ENCODE peak calls at places on chromosomes 1 and 21, in four cellular contexts. P is body of pancreas, M is GM12891, L is lower leg skin. C is an unnamed sample.

GRCh38 chr1:181204530-181204929 is 116.0 kb downstream of the IER5 start:
- DNase-seq in L (no peak), P (no peak), M (no peak), C (no peak)

GRCh38 chr1:82755671-82756070 is 954.9 kb downstream of the ADGRL2 start:
- DNase-seq in L (no peak), P (no peak), M (no peak), C (no peak)

GRCh38 chr1:202159534-202160371 is 649 bp downstream of the PTPN7 start:
- DNase-seq in M (peak), P (no peak), L (no peak), C (peak)

GRCh38 chr1:111843177-111843576 is 87.5 kb downstream of the DDX20 start:
- DNase-seq in M (no peak), P (no peak), L (no peak), C (no peak)

GRCh38 chr1:194014004-194014403 is 827.6 kb upstream of the B3GALT2 start:
- DNase-seq in M (no peak), P (no peak), L (no peak), C (no peak)

GRCh38 chr1:151611288-151611790 is 511 bp upstream of the SNX27 start:
- DNase-seq in P (peak), L (peak), M (no peak), C (peak)

GRCh38 chr1:167752219-167752985 is 30.6 kb downstream of the MPZL1 start:
- DNase-seq in P (no peak), L (no peak), M (no peak), C (no peak)

GRCh38 chr1:3279182-3279470 is 175.3 kb upstream of the ARHGEF16 start:
- DNase-seq in L (no peak), P (no peak), M (no peak), C (no peak)

GRCh38 chr1:18820791-18821641 is 38.4 kb downstream of the TAS1R2 start:
- DNase-seq in M (peak), P (peak), L (peak), C (peak)

GRCh38 chr1:182955596-182956588 is 2.9 kb upstream of the SHCBP1L start:
- DNase-seq in M (no peak), L (no peak), P (no peak), C (no peak)

GRCh38 chr1:53327183-53327941 is 508 bp downstream of the LRP8 start:
- DNase-seq in P (no peak), L (no peak), M (no peak), C (peak)

GRCh38 chr21:31521515-31521914 is 138.0 kb upstream of the SOD1 start:
- DNase-seq in M (no peak), L (no peak), P (no peak), C (no peak)

GRCh38 chr1:193229136-193229535 is 42.7 kb upstream of the B3GALT2 start:
- DNase-seq in L (no peak), M (no peak), P (no peak), C (no peak)

GRCh38 chr1:72282271-72282656 is at the start of gene NEGR1:
- DNase-seq in P (peak), M (no peak), L (peak), C (no peak)

GRCh38 chr1:223531742-223532341 is 133.7 kb downstream of the CAPN8 start:
- DNase-seq in L (no peak), M (peak), P (peak), C (peak)

GRCh38 chr21:44779417-44780139 is 22.0 kb downstream of the UBE2G2 start:
- DNase-seq in M (no peak), L (no peak), P (no peak), C (no peak)

GRCh38 chr1:178659789-178660208 is 65.2 kb upstream of the RALGPS2 start:
- DNase-seq in P (no peak), M (no peak), L (no peak), C (no peak)

GRCh38 chr1:103416681-103417318 is 108.7 kb upstream of the RNPC3 start:
- DNase-seq in L (no peak), P (no peak), M (no peak), C (no peak)

GRCh38 chr1:30253807-30254440 is 469.5 kb downstream of the MATN1 start:
- DNase-seq in P (no peak), M (no peak), L (no peak), C (no peak)

GRCh38 chr1:18955116-18955441 is 1.4 kb downstream of the IFFO2 start:
- DNase-seq in M (no peak), L (no peak), P (no peak), C (no peak)

GRCh38 chr1:2392071-2392442 is 416 bp downstream of the RER1 start:
- DNase-seq in M (no peak), L (no peak), P (no peak), C (peak)

GRCh38 chr1:13759072-13759471 is 59.1 kb downstream of the PRDM2 start:
- DNase-seq in L (no peak), M (no peak), P (peak), C (peak)

GRCh38 chr21:46438241-46438640 is 20.4 kb upstream of the DIP2A start:
- DNase-seq in M (no peak), L (no peak), P (no peak), C (no peak)

GRCh38 chr1:24720152-24720551 is 25.1 kb upstream of the CLIC4 start:
- DNase-seq in L (peak), P (peak), M (no peak), C (no peak)

GRCh38 chr1:44423706-44424546 is 18.9 kb downstream of the RNF220 start:
- DNase-seq in L (peak), P (peak), M (no peak), C (no peak)

GRCh38 chr1:76066390-76066789 is 8.2 kb upstream of the ST6GALNAC3 start:
- DNase-seq in P (no peak), L (no peak), M (no peak), C (no peak)

GRCh38 chr1:97647776-97648175 is 273.1 kb downstream of the DPYD start:
- DNase-seq in P (no peak), M (no peak), L (no peak), C (no peak)

GRCh38 chr1:228144213-228145049 is 4.4 kb downstream of the GUK1 start:
- DNase-seq in M (no peak), L (no peak), P (no peak), C (no peak)

DNA sequence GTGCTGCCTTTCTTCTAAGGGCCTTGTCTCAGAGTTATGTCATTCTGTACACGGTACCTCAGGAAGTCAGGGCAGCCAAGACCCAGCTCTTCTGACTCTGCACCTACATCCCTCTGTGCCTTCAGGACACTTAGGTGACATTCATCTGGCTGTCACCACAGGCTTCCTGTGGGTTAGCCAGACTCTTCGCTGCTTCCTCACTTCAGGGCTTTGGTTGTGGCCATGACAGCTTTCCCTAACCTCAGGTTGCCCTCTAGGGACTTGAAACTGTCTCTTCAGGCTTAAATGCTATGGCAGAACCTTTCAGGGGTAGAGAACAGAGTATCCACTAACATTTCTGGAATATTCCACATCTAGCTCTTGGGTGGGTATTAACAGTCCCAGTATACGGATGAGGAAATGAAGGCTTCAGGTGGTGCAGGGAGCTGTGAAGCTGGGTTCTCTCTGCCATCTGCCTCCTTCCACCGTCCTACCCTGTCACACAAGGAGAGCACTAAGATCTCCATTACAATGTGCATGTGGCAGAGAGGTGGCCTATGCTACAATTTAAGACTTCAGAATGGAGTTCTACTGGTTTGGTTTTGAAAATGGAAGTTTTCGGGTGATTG is 9.9 kb downstream of the TSSK3 start:
- DNase-seq in P (no peak), M (peak), L (no peak), C (no peak)
- TF ChIP-seq POLR2A in P (no peak), M (no peak), L (no peak), C (no peak)

DNA sequence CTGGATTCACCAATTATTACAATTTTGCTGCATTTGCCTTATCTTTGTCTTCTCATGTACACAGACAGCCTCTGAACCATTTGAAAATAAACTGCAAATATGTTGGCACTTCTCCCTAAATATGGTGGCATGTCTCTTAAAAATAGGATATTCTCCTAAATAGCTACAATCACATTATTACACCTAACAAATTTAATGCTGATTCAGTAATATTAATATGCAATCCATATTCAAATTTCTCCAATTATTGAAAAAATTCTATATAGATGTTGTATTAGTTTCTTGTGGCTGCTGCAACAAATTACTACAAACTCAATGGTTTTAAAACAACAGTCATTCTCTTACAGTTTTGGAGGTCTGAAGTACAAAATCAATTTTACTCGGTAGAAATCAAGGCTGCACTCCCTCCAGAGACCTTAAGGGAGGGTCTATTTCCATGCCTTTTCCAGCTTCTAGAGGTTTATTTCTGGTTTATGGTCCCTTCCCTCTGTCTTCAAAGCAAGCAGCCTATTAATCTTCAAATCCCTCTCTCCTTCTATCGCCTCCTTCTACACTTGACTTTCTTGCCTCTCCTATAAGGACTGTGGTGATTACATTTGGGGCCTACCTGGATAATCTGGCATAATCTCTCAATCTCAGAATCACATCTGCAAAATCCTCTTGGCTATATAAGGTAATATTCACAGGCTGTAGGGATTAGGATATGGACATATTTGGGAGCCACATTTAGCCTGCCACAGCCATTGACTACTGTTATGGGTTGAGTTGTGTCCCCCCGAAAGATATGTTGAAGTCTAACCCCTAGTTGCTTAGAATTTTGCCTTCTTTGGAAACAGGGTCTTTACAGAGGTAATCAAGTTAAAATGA is 52.5 kb upstream of the BOLA1 start:
- DNase-seq in M (no peak), P (no peak), L (no peak), C (no peak)
- TF ChIP-seq POLR2A in M (no peak), P (no peak), L (no peak), C (peak)

GRCh38 chr1:17409391-17409811 is 30.1 kb downstream of the RCC2 start:
- DNase-seq in L (no peak), M (no peak), P (peak), C (peak)
- TF ChIP-seq POLR2A in L (no peak), M (no peak), P (no peak), C (no peak)

GRCh38 chr1:1327291-1327690 is 2.7 kb downstream of the CPTP start:
- DNase-seq in P (no peak), L (no peak), M (no peak), C (no peak)

GRCh38 chr1:1328254-1328653 is 2.8 kb upstream of the TAS1R3 start:
- DNase-seq in L (no peak), M (no peak), P (no peak), C (no peak)

GRCh38 chr1:1331068-1331965 is at the start of gene TAS1R3:
- DNase-seq in M (no peak), P (no peak), L (no peak), C (no peak)

GRCh38 chr1:1330366-1331067 is 563 bp upstream of the TAS1R3 start:
- DNase-seq in P (no peak), M (no peak), L (no peak), C (peak)

GRCh38 chr1:1329304-1330210 is 1.5 kb upstream of the TAS1R3 start:
- DNase-seq in M (no peak), P (no peak), L (no peak), C (no peak)
- TF ChIP-seq POLR2A in M (peak), P (no peak), L (no peak), C (peak)

GRCh38 chr21:43726686-43727570 is 8.0 kb downstream of the PDXK start:
- DNase-seq in P (no peak), M (no peak), L (no peak), C (no peak)
- TF ChIP-seq POLR2A in P (no peak), M (no peak), L (no peak), C (no peak)

GRCh38 chr1:229539868-229540506 is 18.5 kb downstream of the ABCB10 start:
- DNase-seq in L (no peak), P (no peak), M (no peak), C (no peak)
- TF ChIP-seq POLR2A in L (no peak), P (no peak), M (no peak), C (no peak)

GRCh38 chr21:33330726-33331125 is 6.0 kb downstream of the IFNAR1 start:
- DNase-seq in L (no peak), M (no peak), P (no peak), C (no peak)

GRCh38 chr21:33334824-33335223 is 10.1 kb downstream of the IFNAR1 start:
- DNase-seq in P (no peak), M (no peak), L (no peak), C (no peak)

GRCh38 chr21:33334191-33334590 is 9.4 kb downstream of the IFNAR1 start:
- DNase-seq in L (no peak), P (no peak), M (no peak), C (no peak)

GRCh38 chr21:33327792-33328433 is 3.1 kb downstream of the IFNAR1 start:
- DNase-seq in L (no peak), P (no peak), M (no peak), C (no peak)

DNA sequence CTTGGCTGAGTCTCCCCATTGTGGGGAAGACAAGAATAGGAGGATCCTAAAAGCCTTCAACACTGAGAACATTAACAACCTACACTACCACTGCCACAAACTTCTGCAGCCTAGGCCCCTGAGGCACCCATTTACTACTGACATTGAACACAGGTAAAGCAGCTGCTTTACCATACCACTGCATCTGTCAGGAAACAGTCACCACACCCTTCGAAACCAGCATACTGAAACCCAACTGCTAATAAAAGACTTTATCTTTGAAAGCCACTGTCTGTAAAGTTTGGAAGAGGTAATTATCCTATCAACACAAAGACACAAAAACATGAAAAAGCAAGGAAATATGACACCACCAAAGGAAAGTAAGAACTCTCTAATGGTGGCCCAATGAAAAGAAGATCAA is 7.4 kb downstream of the IFNAR1 start:
- DNase-seq in L (no peak), P (no peak), M (no peak), C (no peak)
- TF ChIP-seq POLR2A in L (no peak), P (no peak), M (no peak), C (no peak)

DNA sequence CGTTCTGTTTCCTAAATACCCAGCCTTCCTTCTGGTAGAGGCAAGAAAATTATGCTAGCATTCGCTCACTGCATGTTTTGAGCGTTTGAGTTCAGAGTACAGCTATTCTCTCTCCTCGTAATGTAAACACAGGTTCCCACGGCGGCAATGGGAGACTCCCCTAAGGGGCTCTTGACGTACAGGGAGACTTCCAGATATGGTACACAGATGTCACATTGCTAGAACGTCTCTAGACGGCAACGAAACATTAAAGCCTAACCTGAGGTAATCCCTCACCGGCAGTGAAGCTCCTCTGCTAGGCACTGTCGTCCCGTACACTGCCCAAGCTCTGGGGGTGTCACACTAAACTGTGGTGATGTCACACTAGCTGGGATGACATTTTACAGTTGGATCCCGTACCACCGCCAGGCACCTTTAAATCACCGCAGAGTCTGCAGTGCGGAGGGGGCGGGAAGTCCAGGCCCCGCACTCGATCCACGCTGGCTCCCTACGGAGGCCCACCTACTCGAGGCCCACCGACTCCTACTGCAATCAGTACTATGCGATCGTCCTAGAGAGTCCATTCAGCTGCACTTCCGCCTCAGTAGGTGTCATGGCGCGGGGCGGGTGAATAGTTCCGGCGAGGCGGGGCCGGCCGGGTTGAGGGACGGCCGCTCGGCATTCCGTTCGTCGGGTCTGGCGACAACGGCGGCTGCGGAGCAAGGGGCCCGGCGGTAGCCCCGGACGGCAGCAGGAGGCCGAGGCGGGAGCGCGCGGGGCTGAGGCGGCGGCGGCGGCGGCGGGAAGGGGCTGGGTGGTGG is at the start of gene HIPK1:
- DNase-seq in M (peak), P (peak), L (peak), C (peak)
- TF ChIP-seq POLR2A in M (peak), P (peak), L (no peak), C (peak)

GRCh38 chr1:7962011-7962335 is 462 bp downstream of the PARK7 start:
- DNase-seq in P (no peak), L (no peak), M (no peak), C (no peak)
- TF ChIP-seq POLR2A in P (no peak), L (no peak), M (peak), C (no peak)

GRCh38 chr1:67430358-67431155 is at the start of gene SERBP1:
- DNase-seq in L (peak), M (peak), P (peak), C (peak)
- TF ChIP-seq POLR2A in L (no peak), M (peak), P (peak), C (peak)

C was measured in erythroblast.